ENCODE peak calls at places on chromosomes 5 and 9, in five cellular contexts. I, P, Q, W and T are unnamed samples.

GRCh38 chr9:37964740-37965081 is 60.8 kb upstream of the SLC25A51 start:
- DNase-seq in I (no peak), Q (no peak), P (no peak), W (no peak), T (no peak)

GRCh38 chr9:93673271-93673843 is 97.0 kb downstream of the PHF2 start:
- DNase-seq in W (no peak), Q (peak), I (peak), P (no peak), T (no peak)

GRCh38 chr9:6563036-6563435 is 82.5 kb downstream of the GLDC start:
- DNase-seq in W (no peak), I (no peak), P (no peak), Q (no peak), T (no peak)

GRCh38 chr9:126754436-126755324 is 50.2 kb upstream of the ZBTB43 start:
- DNase-seq in Q (no peak), P (no peak), W (no peak), I (no peak), T (no peak)

GRCh38 chr5:178215263-178216002 is 11.1 kb downstream of the HNRNPAB start:
- DNase-seq in P (no peak), I (no peak), Q (peak), W (no peak), T (no peak)

GRCh38 chr9:88310310-88310980 is 77.8 kb upstream of the SPIN1 start:
- DNase-seq in Q (no peak), P (peak), W (no peak), I (no peak), T (no peak)

GRCh38 chr5:111070272-111071134 is 1.0 kb upstream of the TSLP start:
- DNase-seq in Q (peak), W (peak), P (no peak), I (no peak), T (no peak)

GRCh38 chr9:134681061-134681661 is 39.6 kb downstream of the COL5A1 start:
- DNase-seq in Q (peak), W (no peak), I (no peak), P (no peak), T (no peak)

GRCh38 chr5:102231693-102232619 is 64.1 kb downstream of the SLCO4C1 start:
- DNase-seq in I (no peak), P (no peak), Q (no peak), W (no peak), T (peak)

GRCh38 chr9:101440714-101441230 is 5.2 kb upstream of the ALDOB start:
- DNase-seq in Q (no peak), W (no peak), I (no peak), P (no peak), T (no peak)

GRCh38 chr9:25418974-25419373 is 259.3 kb downstream of the TUSC1 start:
- DNase-seq in Q (no peak), W (no peak), P (no peak), I (no peak), T (no peak)

GRCh38 chr5:159915913-159916840 is at the start of gene ADRA1B:
- DNase-seq in I (peak), P (peak), Q (peak), W (peak), T (peak)

GRCh38 chr5:451587-452458 is 8.8 kb downstream of the EXOC3 start:
- DNase-seq in P (no peak), W (no peak), Q (no peak), I (no peak), T (no peak)

GRCh38 chr9:115595951-115596742 is 478.2 kb upstream of the TNC start:
- DNase-seq in W (no peak), Q (no peak), P (no peak), I (no peak), T (no peak)

GRCh38 chr9:123678038-123678877 is 251.7 kb downstream of the DENND1A start:
- DNase-seq in I (peak), P (no peak), Q (no peak), W (no peak), T (no peak)

GRCh38 chr9:5879419-5880181 is 11.1 kb upstream of the MLANA start:
- DNase-seq in W (no peak), Q (no peak), P (no peak), I (no peak), T (no peak)

GRCh38 chr9:114005371-114006154 is 72.5 kb downstream of the AMBP start:
- DNase-seq in Q (peak), W (no peak), P (no peak), I (no peak), T (no peak)

GRCh38 chr5:111755942-111756353 is 1.0 kb downstream of the NREP start:
- DNase-seq in I (peak), Q (no peak), P (no peak), W (no peak), T (no peak)

GRCh38 chr5:55777332-55777731 is 39.5 kb downstream of the DDX4 start:
- DNase-seq in W (no peak), Q (no peak), P (no peak), I (no peak), T (no peak)

GRCh38 chr5:55151923-55152842 is 7.8 kb upstream of the GPX8 start:
- DNase-seq in Q (no peak), I (no peak), P (no peak), W (no peak), T (no peak)